ENCODE peak calls at places on chromosomes 3 and 15, in ten cellular contexts. V, G, P, O, M, S, A, J, F and H are unnamed samples.

GRCh38 chr15:98146031-98146430 is 185.5 kb downstream of the ARRDC4 start:
- DNase-seq in V (no peak), G (no peak), P (no peak), O (no peak), M (no peak), S (no peak), A (no peak), J (no peak), F (no peak), H (no peak)

GRCh38 chr15:66188464-66188863 is 65.1 kb downstream of the MEGF11 start:
- DNase-seq in V (no peak), G (no peak), P (no peak), O (no peak), M (no peak), S (no peak), A (no peak), J (peak), F (no peak), H (no peak)

GRCh38 chr3:43503067-43503728 is 118.6 kb downstream of the ANO10 start:
- DNase-seq in V (no peak), G (peak), P (no peak), O (no peak), M (peak), S (peak), A (peak), J (peak), F (no peak), H (no peak)

GRCh38 chr3:146899171-146899570 is 294.0 kb upstream of the PLSCR5 start:
- DNase-seq in V (no peak), G (no peak), P (no peak), O (no peak), M (no peak), S (no peak), A (no peak), J (no peak), F (no peak), H (no peak)

GRCh38 chr3:195356151-195357086 is 85.5 kb upstream of the XXYLT1 start:
- DNase-seq in V (no peak), G (no peak), P (no peak), O (no peak), M (peak), S (peak), A (peak), J (no peak), F (no peak), H (no peak)

GRCh38 chr3:13177641-13178040 is 104.4 kb upstream of the IQSEC1 start:
- DNase-seq in V (no peak), G (no peak), P (no peak), O (no peak), M (no peak), S (no peak), A (no peak), J (no peak), F (no peak), H (no peak)

GRCh38 chr15:80081390-80081789 is 21.9 kb downstream of the ZFAND6 start:
- DNase-seq in V (no peak), G (no peak), P (no peak), O (no peak), M (no peak), S (no peak), A (no peak), J (no peak), F (no peak), H (no peak)

GRCh38 chr3:139534444-139534812 is 5.1 kb downstream of the RBP1 start:
- DNase-seq in V (no peak), G (no peak), P (peak), O (no peak), M (peak), S (peak), A (peak), J (peak), F (no peak), H (no peak)

GRCh38 chr3:4517643-4518042 is 24.5 kb downstream of the ITPR1 start:
- DNase-seq in V (no peak), G (no peak), P (no peak), O (no peak), M (no peak), S (no peak), A (no peak), J (no peak), F (no peak), H (no peak)

GRCh38 chr3:62277986-62278385 is 95.4 kb downstream of the FEZF2 start:
- DNase-seq in V (no peak), G (no peak), P (no peak), O (no peak), M (no peak), S (no peak), A (no peak), J (no peak), F (no peak), H (no peak)

GRCh38 chr15:27438403-27439375 is 467.7 kb downstream of the GABRG3 start:
- DNase-seq in V (no peak), G (no peak), P (no peak), O (no peak), M (no peak), S (no peak), A (peak), J (no peak), F (no peak), H (peak)

GRCh38 chr15:70220444-70220937 is 122.8 kb upstream of the TLE3 start:
- DNase-seq in V (no peak), G (no peak), P (no peak), O (no peak), M (no peak), S (no peak), A (no peak), J (no peak), F (no peak), H (no peak)

GRCh38 chr3:118740722-118741290 is 293.8 kb downstream of the IGSF11 start:
- DNase-seq in V (no peak), G (no peak), P (no peak), O (no peak), M (no peak), S (no peak), A (no peak), J (no peak), F (no peak), H (no peak)

GRCh38 chr15:85788796-85789495 is 5.8 kb downstream of the KLHL25 start:
- DNase-seq in V (no peak), G (no peak), P (peak), O (no peak), M (no peak), S (no peak), A (no peak), J (no peak), F (peak), H (no peak)

GRCh38 chr3:179449621-179450020 is 1.6 kb downstream of the GNB4 start:
- DNase-seq in V (no peak), G (no peak), P (no peak), O (no peak), M (no peak), S (peak), A (peak), J (no peak), F (no peak), H (no peak)

GRCh38 chr3:186540444-186541226 is 3.5 kb downstream of the CRYGS start:
- DNase-seq in V (peak), G (peak), P (peak), O (peak), M (peak), S (peak), A (peak), J (peak), F (peak), H (peak)

GRCh38 chr3:48966367-48966766 is 23.7 kb upstream of the P4HTM start:
- DNase-seq in V (no peak), G (no peak), P (no peak), O (no peak), M (no peak), S (no peak), A (no peak), J (no peak), F (no peak), H (no peak)

GRCh38 chr15:99474981-99475753 is 90.6 kb upstream of the MEF2A start:
- DNase-seq in V (no peak), G (no peak), P (no peak), O (no peak), M (no peak), S (no peak), A (no peak), J (no peak), F (no peak), H (no peak)

GRCh38 chr15:41417418-41417811 is 520 bp downstream of the RTF1 start:
- DNase-seq in V (no peak), G (no peak), P (peak), O (peak), M (no peak), S (peak), A (peak), J (no peak), F (no peak), H (no peak)

GRCh38 chr3:160312014-160312624 is 86.9 kb downstream of the C3orf80 start:
- DNase-seq in V (no peak), G (no peak), P (no peak), O (no peak), M (no peak), S (no peak), A (no peak), J (no peak), F (no peak), H (no peak)

GRCh38 chr15:66845266-66845785 is 143.3 kb downstream of the SMAD6 start:
- DNase-seq in V (no peak), G (no peak), P (no peak), O (no peak), M (no peak), S (no peak), A (no peak), J (no peak), F (no peak), H (no peak)

GRCh38 chr15:76711351-76711827 is 193.8 kb downstream of the SCAPER start:
- DNase-seq in V (no peak), G (no peak), P (no peak), O (no peak), M (no peak), S (no peak), A (no peak), J (no peak), F (no peak), H (no peak)

GRCh38 chr3:184565421-184566211 is 4.0 kb downstream of the EPHB3 start:
- DNase-seq in V (no peak), G (no peak), P (peak), O (no peak), M (no peak), S (peak), A (peak), J (no peak), F (peak), H (no peak)

GRCh38 chr3:354433-354832 is 157.9 kb downstream of the CHL1 start:
- DNase-seq in V (no peak), G (peak), P (no peak), O (no peak), M (peak), S (peak), A (peak), J (peak), F (no peak), H (no peak)